ENCODE peak calls at places on chromosomes 11 and 22, in four cellular contexts. Y is HCT116, I is heart right ventricle, F is hepatocyte. U is an unnamed sample.

GRCh38 chr11:16262645-16262955 is 93.7 kb downstream of the SOX6 start:
- DNase-seq in Y (no peak), I (no peak), F (no peak), U (no peak)

GRCh38 chr11:124977006-124977405 is 23.0 kb downstream of the CCDC15 start:
- DNase-seq in Y (no peak), I (no peak), F (no peak), U (no peak)

GRCh38 chr22:44723801-44724200 is 21.8 kb downstream of the PRR5 start:
- DNase-seq in Y (peak), I (no peak), F (no peak), U (no peak)

GRCh38 chr11:14237333-14237988 is 121.5 kb downstream of the RRAS2 start:
- DNase-seq in Y (no peak), I (no peak), F (no peak), U (no peak)

GRCh38 chr11:33721984-33722383 is 14.2 kb downstream of the CD59 start:
- DNase-seq in Y (no peak), I (no peak), F (no peak), U (no peak)

GRCh38 chr11:112503410-112503809 is 242.8 kb upstream of the PLET1 start:
- DNase-seq in Y (no peak), I (no peak), F (no peak), U (no peak)

GRCh38 chr22:46525681-46526483 is 11.5 kb downstream of the CELSR1 start:
- DNase-seq in Y (no peak), I (no peak), F (no peak), U (no peak)

GRCh38 chr11:18383388-18384156 is 10.8 kb upstream of the LDHA start:
- DNase-seq in Y (peak), I (peak), F (peak), U (peak)

GRCh38 chr11:1070594-1071462 is 3.8 kb upstream of the MUC2 start:
- DNase-seq in Y (no peak), I (no peak), F (no peak), U (no peak)

GRCh38 chr11:120723751-120724150 is 212.2 kb downstream of the GRIK4 start:
- DNase-seq in Y (no peak), I (no peak), F (no peak), U (no peak)

GRCh38 chr11:67285541-67286498 is 3.3 kb upstream of the ANKRD13D start:
- DNase-seq in Y (no peak), I (peak), F (no peak), U (no peak)

GRCh38 chr11:15074206-15075161 is 1.1 kb downstream of the CALCB start:
- DNase-seq in Y (peak), I (peak), F (peak), U (no peak)

GRCh38 chr22:35541254-35541748 is 670 bp downstream of the RASD2 start:
- DNase-seq in Y (no peak), I (no peak), F (peak), U (no peak)

GRCh38 chr11:44030276-44030932 is 17.4 kb upstream of the ACCSL start:
- DNase-seq in Y (no peak), I (peak), F (peak), U (no peak)

GRCh38 chr11:71251159-71251721 is 1.1 kb downstream of the SHANK2 start:
- DNase-seq in Y (no peak), I (peak), F (peak), U (no peak)

GRCh38 chr11:69366591-69366990 is 72.6 kb downstream of the MYEOV start:
- DNase-seq in Y (no peak), I (no peak), F (no peak), U (no peak)

GRCh38 chr11:63668396-63668795 is 2.8 kb downstream of the ATL3 start:
- DNase-seq in Y (no peak), I (no peak), F (no peak), U (no peak)

GRCh38 chr11:63660972-63661371 is 10.2 kb downstream of the ATL3 start:
- DNase-seq in Y (no peak), I (no peak), F (no peak), U (no peak)

GRCh38 chr11:63667993-63668392 is 3.2 kb downstream of the ATL3 start:
- DNase-seq in Y (peak), I (no peak), F (peak), U (no peak)

GRCh38 chr11:63666874-63667273 is 4.3 kb downstream of the ATL3 start:
- DNase-seq in Y (no peak), I (no peak), F (no peak), U (no peak)

DNA sequence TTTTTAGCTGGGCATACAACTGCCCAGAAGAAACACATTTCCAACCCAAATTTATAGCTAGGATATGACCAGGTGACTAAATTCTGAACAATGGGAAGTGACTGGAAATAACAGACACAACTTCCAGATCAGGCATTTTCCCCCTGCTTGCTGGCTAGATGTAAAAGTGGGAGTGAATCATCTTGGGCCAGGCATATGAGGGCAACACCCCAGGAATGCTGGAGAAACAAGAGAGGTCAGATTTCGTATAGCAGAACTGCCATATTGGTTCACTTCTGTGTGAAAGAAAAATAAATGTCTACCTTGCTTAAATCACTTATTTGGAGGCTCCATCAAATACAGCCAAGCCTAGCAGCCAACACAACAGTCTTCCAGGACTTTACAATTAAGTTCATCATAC is 7.4 kb downstream of the ATL3 start:
- DNase-seq in Y (no peak), I (no peak), F (no peak), U (no peak)
- H3K27ac ChIP-seq in Y (no peak), I (no peak), F (no peak), U (no peak)

GRCh38 chr11:114156766-114157165 is 97.3 kb downstream of the ZBTB16 start:
- DNase-seq in Y (no peak), I (no peak), F (no peak), U (no peak)
- H3K27ac ChIP-seq in Y (no peak), I (peak), F (no peak), U (peak)

GRCh38 chr22:23216331-23217170 is 36.2 kb downstream of the BCR start:
- DNase-seq in Y (no peak), I (no peak), F (no peak), U (no peak)
- H3K27ac ChIP-seq in Y (no peak), I (peak), F (peak), U (no peak)

GRCh38 chr11:75603791-75604736 is 42.0 kb downstream of the SERPINH1 start:
- DNase-seq in Y (no peak), I (no peak), F (no peak), U (no peak)
- H3K27ac ChIP-seq in Y (no peak), I (no peak), F (no peak), U (no peak)

GRCh38 chr22:30575859-30576258 is 1.4 kb upstream of the GAL3ST1 start:
- DNase-seq in Y (no peak), I (no peak), F (no peak), U (no peak)

GRCh38 chr22:30574095-30574981 is at the start of gene GAL3ST1:
- DNase-seq in Y (no peak), I (no peak), F (peak), U (peak)

GRCh38 chr22:30572840-30573593 is 1.4 kb downstream of the GAL3ST1 start:
- DNase-seq in Y (no peak), I (no peak), F (peak), U (peak)

GRCh38 chr22:30573594-30574094 is 821 bp downstream of the GAL3ST1 start:
- DNase-seq in Y (no peak), I (no peak), F (peak), U (no peak)

GRCh38 chr22:30575011-30575671 is 676 bp upstream of the GAL3ST1 start:
- DNase-seq in Y (no peak), I (peak), F (peak), U (peak)
- H3K27ac ChIP-seq in Y (no peak), I (no peak), F (no peak), U (peak)

GRCh38 chr11:118216621-118217526 is 7.9 kb downstream of the JAML start:
- DNase-seq in Y (no peak), I (no peak), F (no peak), U (no peak)

GRCh38 chr11:118221419-118221818 is 3.4 kb downstream of the JAML start:
- DNase-seq in Y (no peak), I (no peak), F (no peak), U (no peak)

GRCh38 chr11:118217575-118217974 is 7.2 kb downstream of the JAML start:
- DNase-seq in Y (no peak), I (no peak), F (no peak), U (no peak)

GRCh38 chr11:118219696-118220095 is 5.1 kb downstream of the JAML start:
- DNase-seq in Y (no peak), I (no peak), F (no peak), U (no peak)

GRCh38 chr11:118219244-118219643 is 5.6 kb downstream of the JAML start:
- DNase-seq in Y (no peak), I (no peak), F (no peak), U (no peak)
- H3K27ac ChIP-seq in Y (no peak), I (peak), F (no peak), U (no peak)

U was measured in caudate nucleus.